ENCODE peak calls at places on chromosomes 4 and X, in seven cellular contexts. G is heart right ventricle; F is effector memory CD4-positive, alpha-beta T cell; Z is CD4-positive, alpha-beta memory T cell; Y is brain microvascular endothelial cell; K is upper lobe of right lung; D is RWPE1. I is an unnamed sample.

GRCh38 chrX:133776072-133776471 is 209.3 kb downstream of the GPC3 start:
- DNase-seq in G (no peak), F (no peak), Z (peak; percentile 25), Y (peak; percentile 10), K (peak; percentile 55), D (peak; percentile 0), I (peak; percentile 40)

GRCh38 chrX:78024349-78025108 is 55.1 kb upstream of the PGAM4 start:
- DNase-seq in G (peak; percentile 8), F (no peak), Z (peak; percentile 53), Y (no peak), K (peak; percentile 68), D (peak; percentile 23), I (no peak)

GRCh38 chr4:108337923-108338322 is 169.2 kb upstream of the LEF1 start:
- DNase-seq in G (no peak), F (no peak), Z (no peak), Y (peak; percentile 56), K (no peak), D (no peak), I (no peak)

GRCh38 chrX:42751573-42751972 is 26.4 kb downstream of the PPP1R2C start:
- DNase-seq in G (no peak), F (no peak), Z (no peak), Y (peak; percentile 9), K (no peak), D (no peak), I (no peak)

GRCh38 chrX:141811438-141811837 is 26.7 kb upstream of the MAGEC3 start:
- DNase-seq in G (no peak), F (no peak), Z (no peak), Y (no peak), K (no peak), D (no peak), I (no peak)

GRCh38 chr4:23962462-23962861 is 72.6 kb upstream of the PPARGC1A start:
- DNase-seq in G (no peak), F (no peak), Z (no peak), Y (no peak), K (no peak), D (no peak), I (no peak)

GRCh38 chr4:110193822-110194761 is 4.3 kb downstream of the ELOVL6 start:
- DNase-seq in G (peak; percentile 35), F (peak; percentile 60), Z (peak; percentile 75), Y (peak; percentile 98), K (peak; percentile 81), D (peak; percentile 91), I (peak; percentile 80)

GRCh38 chrX:134460005-134460860 is at the start of gene HPRT1:
- DNase-seq in G (peak; percentile 85), F (peak; percentile 70), Z (peak; percentile 74), Y (peak; percentile 63), K (peak; percentile 90), D (peak; percentile 38), I (peak; percentile 82)

GRCh38 chr4:149987777-149988410 is 90.4 kb upstream of the DCLK2 start:
- DNase-seq in G (no peak), F (no peak), Z (no peak), Y (no peak), K (no peak), D (no peak), I (no peak)

GRCh38 chrX:9885150-9885549 is 82.0 kb upstream of the CLDN34 start:
- DNase-seq in G (peak; percentile 46), F (no peak), Z (no peak), Y (peak; percentile 63), K (peak; percentile 80), D (peak; percentile 41), I (peak; percentile 55)

GRCh38 chr4:85866508-85866907 is 391.6 kb downstream of the ARHGAP24 start:
- DNase-seq in G (no peak), F (no peak), Z (no peak), Y (no peak), K (no peak), D (no peak), I (no peak)

GRCh38 chr4:148831945-148832344 is 389.7 kb upstream of the NR3C2 start:
- DNase-seq in G (no peak), F (no peak), Z (no peak), Y (peak; percentile 59), K (no peak), D (peak; percentile 72), I (no peak)

GRCh38 chr4:176967586-176967985 is 174.9 kb upstream of the VEGFC start:
- DNase-seq in G (no peak), F (no peak), Z (no peak), Y (no peak), K (no peak), D (no peak), I (no peak)

GRCh38 chrX:12679522-12679921 is 111.7 kb upstream of the PRPS2 start:
- DNase-seq in G (no peak), F (no peak), Z (no peak), Y (no peak), K (no peak), D (no peak), I (no peak)

GRCh38 chrX:54920610-54921426 is at the start of gene TRO:
- DNase-seq in G (no peak), F (no peak), Z (no peak), Y (no peak), K (no peak), D (no peak), I (peak; percentile 48)

GRCh38 chr4:13989496-13989895 is 362.0 kb upstream of the BOD1L1 start:
- DNase-seq in G (no peak), F (no peak), Z (no peak), Y (peak; percentile 43), K (no peak), D (no peak), I (peak; percentile 27)

GRCh38 chr4:113328514-113328913 is 279.1 kb downstream of the ANK2 start:
- DNase-seq in G (no peak), F (no peak), Z (no peak), Y (no peak), K (no peak), D (no peak), I (peak; percentile 52)

GRCh38 chr4:4837921-4838601 is 21.4 kb upstream of the MSX1 start:
- DNase-seq in G (no peak), F (no peak), Z (no peak), Y (no peak), K (peak; percentile 16), D (no peak), I (no peak)

GRCh38 chr4:8756816-8757215 is 114.8 kb downstream of the HMX1 start:
- DNase-seq in G (no peak), F (no peak), Z (no peak), Y (no peak), K (peak; percentile 27), D (no peak), I (no peak)

GRCh38 chr4:133320576-133321170 is 171.6 kb downstream of the PCDH10 start:
- DNase-seq in G (no peak), F (no peak), Z (no peak), Y (peak; percentile 43), K (no peak), D (peak; percentile 21), I (peak; percentile 3)

GRCh38 chr4:140092094-140092820 is 61.7 kb downstream of the MAML3 start:
- DNase-seq in G (peak; percentile 57), F (no peak), Z (no peak), Y (no peak), K (peak; percentile 66), D (no peak), I (no peak)

GRCh38 chr4:146243883-146244277 is 29.5 kb downstream of the REELD1 start:
- DNase-seq in G (no peak), F (no peak), Z (no peak), Y (no peak), K (no peak), D (no peak), I (no peak)

GRCh38 chr4:141759796-141760425 is 123.5 kb downstream of the IL15 start:
- DNase-seq in G (no peak), F (no peak), Z (no peak), Y (no peak), K (no peak), D (peak; percentile 22), I (no peak)

GRCh38 chr4:46844325-46844917 is 64.6 kb downstream of the COX7B2 start:
- DNase-seq in G (no peak), F (no peak), Z (peak; percentile 24), Y (peak; percentile 72), K (no peak), D (peak; percentile 11), I (peak; percentile 50)

GRCh38 chr4:3031357-3032064 is 42.8 kb downstream of the HTT-AS start:
- DNase-seq in G (peak; percentile 30), F (no peak), Z (no peak), Y (no peak), K (peak; percentile 84), D (no peak), I (no peak)

GRCh38 chr4:41178372-41179085 is 35.8 kb downstream of the APBB2 start:
- DNase-seq in G (no peak), F (no peak), Z (no peak), Y (peak; percentile 90), K (no peak), D (peak; percentile 28), I (no peak)
- H3K27ac ChIP-seq in G (no peak overlapping the region), F (no peak overlapping the region), Z (no peak overlapping the region), Y (peak overlapping the region; percentile 80), K (peak overlapping the region; percentile 4), D (no peak overlapping the region), I (no peak overlapping the region)

DNA sequence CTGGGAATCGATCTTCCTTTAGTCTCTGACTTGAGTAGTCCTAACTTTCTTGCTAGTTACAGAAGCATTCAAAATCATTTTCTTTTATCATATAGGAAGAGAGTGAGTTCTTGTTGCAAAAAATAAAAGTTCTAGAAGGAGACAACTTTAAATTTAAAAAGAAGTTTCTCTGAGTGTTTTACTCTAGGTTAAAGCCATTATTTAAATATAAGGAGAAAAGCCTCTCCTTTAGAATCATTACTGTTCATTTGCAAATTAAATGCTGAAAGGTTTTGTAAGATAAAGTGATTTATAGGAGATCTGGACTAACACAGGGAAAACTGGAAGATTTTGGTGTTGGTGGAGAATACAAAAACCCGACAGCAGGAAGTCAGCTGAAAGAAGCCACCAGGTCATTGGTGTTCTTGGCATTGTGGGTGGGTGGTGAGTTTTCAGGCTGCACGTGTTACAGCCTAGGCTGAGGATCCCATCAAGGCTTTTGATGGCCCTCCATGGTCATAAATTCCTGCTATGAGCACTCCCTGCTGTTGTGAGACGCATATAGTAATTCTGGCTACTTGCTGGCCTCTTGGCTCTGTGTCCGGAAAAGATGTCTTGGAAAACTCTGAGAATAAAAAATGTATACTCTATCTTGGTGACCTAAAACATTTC is 81.6 kb downstream of the GPAT3 start:
- DNase-seq in G (no peak), F (no peak), Z (no peak), Y (no peak), K (no peak), D (no peak), I (no peak)
- H3K27ac ChIP-seq in G (peak overlapping the region; percentile 78), F (no peak overlapping the region), Z (no peak overlapping the region), Y (no peak overlapping the region), K (no peak overlapping the region), D (no peak overlapping the region), I (no peak overlapping the region)

GRCh38 chr4:95264843-95265242 is 283.9 kb downstream of the UNC5C start:
- DNase-seq in G (no peak), F (no peak), Z (no peak), Y (no peak), K (no peak), D (no peak), I (no peak)
- H3K27ac ChIP-seq in G (no peak overlapping the region), F (no peak overlapping the region), Z (no peak overlapping the region), Y (no peak overlapping the region), K (no peak overlapping the region), D (no peak overlapping the region), I (no peak overlapping the region)

DNA sequence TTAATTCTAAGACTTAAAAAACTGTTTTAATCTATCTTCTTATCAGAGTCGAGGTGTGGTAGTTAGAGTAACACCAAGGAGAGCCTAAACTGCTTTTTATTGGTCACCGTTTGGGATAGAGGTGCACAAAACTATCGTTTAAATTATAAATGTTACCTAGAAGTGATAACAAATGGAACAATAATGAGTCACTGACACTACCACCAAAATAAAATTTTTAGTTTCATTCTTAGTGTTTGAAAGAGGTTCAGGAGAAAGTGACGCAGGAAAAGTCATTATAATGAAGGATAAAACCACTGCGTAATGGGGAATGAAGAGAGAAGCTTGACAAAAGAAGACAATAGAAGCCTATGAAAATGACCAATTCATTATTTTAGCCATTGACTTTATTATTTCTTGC is 158.2 kb downstream of the COX18 start:
- DNase-seq in G (no peak), F (no peak), Z (no peak), Y (no peak), K (no peak), D (no peak), I (no peak)
- H3K27ac ChIP-seq in G (no peak overlapping the region), F (no peak overlapping the region), Z (no peak overlapping the region), Y (no peak overlapping the region), K (no peak overlapping the region), D (no peak overlapping the region), I (no peak overlapping the region)